ENCODE peak calls at places on chromosomes 7 and 10, in five cellular contexts. F, T, U, Z and Q are unnamed samples.

GRCh38 chr7:157694389-157694665 is 357.5 kb downstream of the DNAJB6 start:
- DNase-seq in F (no peak), T (no peak), U (no peak), Z (peak), Q (no peak)

GRCh38 chr10:94006591-94007550 is 13.1 kb downstream of the PLCE1 start:
- DNase-seq in F (no peak), T (no peak), U (no peak), Z (no peak), Q (no peak)

GRCh38 chr7:131225619-131226101 is 102.0 kb upstream of the MKLN1 start:
- DNase-seq in F (no peak), T (peak), U (peak), Z (peak), Q (no peak)

GRCh38 chr10:77456414-77456813 is 181.2 kb downstream of the KCNMA1 start:
- DNase-seq in F (no peak), T (no peak), U (no peak), Z (no peak), Q (no peak)

GRCh38 chr10:35552622-35553342 is 52.4 kb upstream of the GJD4 start:
- DNase-seq in F (no peak), T (no peak), U (no peak), Z (no peak), Q (no peak)

GRCh38 chr10:73888514-73888913 is 14.2 kb upstream of the CAMK2G start:
- DNase-seq in F (no peak), T (no peak), U (no peak), Z (no peak), Q (no peak)

GRCh38 chr7:18364403-18364795 is 131.2 kb upstream of the HDAC9 start:
- DNase-seq in F (no peak), T (no peak), U (no peak), Z (no peak), Q (no peak)

GRCh38 chr7:46198691-46199090 is 277.6 kb upstream of the IGFBP3 start:
- DNase-seq in F (no peak), T (no peak), U (no peak), Z (no peak), Q (no peak)

GRCh38 chr10:2791774-2792443 is 275.4 kb upstream of the PFKP start:
- DNase-seq in F (no peak), T (no peak), U (no peak), Z (no peak), Q (no peak)

GRCh38 chr7:6482307-6482706 is 34.6 kb upstream of the DAGLB start:
- DNase-seq in F (no peak), T (no peak), U (no peak), Z (no peak), Q (no peak)

GRCh38 chr10:71821909-71822763 is 28.9 kb downstream of the PSAP start:
- DNase-seq in F (no peak), T (no peak), U (no peak), Z (no peak), Q (no peak)

GRCh38 chr10:7409732-7410168 is 1.1 kb downstream of the SFMBT2 start:
- DNase-seq in F (no peak), T (no peak), U (no peak), Z (no peak), Q (no peak)

GRCh38 chr7:131231381-131232220 is 96.1 kb upstream of the MKLN1 start:
- DNase-seq in F (peak), T (no peak), U (peak), Z (peak), Q (no peak)

GRCh38 chr7:135682191-135682590 is 19.9 kb downstream of the STMP1 start:
- DNase-seq in F (no peak), T (no peak), U (no peak), Z (no peak), Q (no peak)

GRCh38 chr10:102450124-102450373 is 1.3 kb downstream of the C10orf95 start:
- DNase-seq in F (no peak), T (no peak), U (no peak), Z (no peak), Q (no peak)

GRCh38 chr10:124090630-124091209 is 2.7 kb downstream of the CHST15 start:
- DNase-seq in F (no peak), T (no peak), U (no peak), Z (no peak), Q (no peak)

GRCh38 chr10:30736685-30737232 is 107.2 kb upstream of the LYZL2 start:
- DNase-seq in F (no peak), T (peak), U (peak), Z (no peak), Q (peak)

GRCh38 chr7:5638994-5639393 is 142.5 kb downstream of the RNF216 start:
- DNase-seq in F (no peak), T (no peak), U (no peak), Z (no peak), Q (no peak)

GRCh38 chr7:105648561-105649401 is 67.5 kb upstream of the EFCAB10 start:
- DNase-seq in F (no peak), T (peak), U (no peak), Z (no peak), Q (no peak)

GRCh38 chr7:601573-602340 is 82.1 kb upstream of the PDGFA start:
- DNase-seq in F (no peak), T (no peak), U (peak), Z (peak), Q (peak)

GRCh38 chr7:158024351-158024715 is 563.3 kb downstream of the PTPRN2 start:
- DNase-seq in F (no peak), T (no peak), U (no peak), Z (no peak), Q (no peak)

GRCh38 chr10:99396471-99396870 is 34.0 kb downstream of the GOT1 start:
- DNase-seq in F (no peak), T (no peak), U (no peak), Z (no peak), Q (no peak)

GRCh38 chr10:44176311-44176710 is 208.6 kb downstream of the CXCL12 start:
- DNase-seq in F (no peak), T (no peak), U (no peak), Z (no peak), Q (no peak)
- TF ChIP-seq POLR2A in F (no peak), T (no peak), U (no peak), Z (no peak), Q (no peak)

GRCh38 chr7:42232275-42232674 is 4.7 kb downstream of the GLI3 start:
- DNase-seq in F (no peak), T (no peak), U (peak), Z (no peak), Q (peak)

GRCh38 chr7:42233939-42234338 is 3.1 kb downstream of the GLI3 start:
- DNase-seq in F (no peak), T (no peak), U (no peak), Z (no peak), Q (no peak)

GRCh38 chr7:42231043-42231442 is 6.0 kb downstream of the GLI3 start:
- DNase-seq in F (no peak), T (no peak), U (no peak), Z (no peak), Q (no peak)

GRCh38 chr7:42234736-42235135 is 2.3 kb downstream of the GLI3 start:
- DNase-seq in F (no peak), T (no peak), U (no peak), Z (no peak), Q (no peak)

DNA sequence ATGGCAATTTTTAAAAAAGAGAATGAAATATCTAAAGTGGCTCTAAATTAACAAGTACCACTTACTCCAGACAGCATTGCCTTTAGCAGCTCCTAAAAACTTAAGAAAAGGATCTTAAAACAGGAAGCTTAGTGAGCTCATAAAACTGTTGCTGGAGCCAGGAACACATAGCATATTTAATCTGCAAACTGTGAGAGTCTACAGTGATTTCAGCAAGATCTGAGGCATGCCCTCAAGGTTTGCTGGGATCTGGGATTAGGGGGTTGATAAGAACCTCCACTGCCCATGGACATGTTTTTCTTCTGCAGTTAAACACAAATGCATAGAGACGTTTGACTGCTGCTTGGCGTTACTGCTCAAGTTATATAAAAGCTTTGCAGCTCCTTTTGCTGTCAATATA is 3.8 kb downstream of the GLI3 start:
- DNase-seq in F (no peak), T (no peak), U (no peak), Z (no peak), Q (no peak)
- H3K4me3 ChIP-seq in F (no peak), T (no peak), U (no peak), Z (no peak), Q (no peak)

GRCh38 chr10:118969014-118969413 is 60.5 kb upstream of the NANOS1 start:
- DNase-seq in F (no peak), T (no peak), U (no peak), Z (no peak), Q (no peak)
- TF ChIP-seq CTCF in F (no peak), T (no peak), U (no peak), Z (no peak), Q (no peak)

GRCh38 chr10:104307576-104308438 is 30.5 kb downstream of the ITPRIP start:
- DNase-seq in F (no peak), T (no peak), U (no peak), Z (no peak), Q (no peak)
- TF ChIP-seq POLR2A in F (no peak), T (no peak), U (no peak), Z (no peak), Q (no peak)

DNA sequence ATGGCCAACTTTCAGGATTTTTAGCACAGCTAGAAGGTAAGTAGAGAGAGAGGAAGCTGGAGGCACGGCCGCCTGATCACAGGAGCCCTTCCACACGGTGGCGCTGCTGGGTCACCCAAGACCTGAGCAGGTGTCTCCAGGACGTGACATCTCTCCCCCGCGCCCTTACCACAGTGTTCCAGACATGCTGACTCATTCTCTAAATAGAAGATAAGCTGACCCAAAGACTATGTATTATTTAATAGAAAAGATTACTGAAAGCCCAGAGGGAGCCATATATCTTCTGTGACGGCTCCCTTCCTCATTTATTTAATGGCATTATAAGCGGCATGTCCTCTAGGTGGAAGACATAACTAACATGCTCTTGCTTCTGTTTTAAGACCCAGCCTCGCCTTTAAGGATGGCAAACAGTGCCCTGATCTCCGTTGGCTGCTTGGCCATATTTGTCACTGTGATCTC is 26.0 kb upstream of the MALSU1 start:
- DNase-seq in F (no peak), T (peak), U (peak), Z (peak), Q (peak)
- H3K4me3 ChIP-seq in F (no peak), T (peak), U (no peak), Z (no peak), Q (no peak)

GRCh38 chr10:80166581-80167470 is 34.3 kb downstream of the PLAC9 start:
- DNase-seq in F (no peak), T (no peak), U (no peak), Z (no peak), Q (no peak)

GRCh38 chr10:80167471-80167870 is 34.9 kb downstream of the PLAC9 start:
- DNase-seq in F (no peak), T (no peak), U (no peak), Z (no peak), Q (no peak)

GRCh38 chr10:80164596-80164995 is 32.1 kb downstream of the PLAC9 start:
- DNase-seq in F (no peak), T (no peak), U (no peak), Z (no peak), Q (no peak)

GRCh38 chr10:80163741-80164341 is 31.3 kb downstream of the PLAC9 start:
- DNase-seq in F (no peak), T (no peak), U (no peak), Z (no peak), Q (no peak)

GRCh38 chr10:80165173-80165572 is 32.6 kb downstream of the PLAC9 start:
- DNase-seq in F (no peak), T (peak), U (no peak), Z (no peak), Q (no peak)
- TF ChIP-seq CTCF in F (no peak), T (no peak), U (no peak), Z (no peak), Q (no peak)

GRCh38 chr7:100682228-100682741 is 8.7 kb downstream of the GNB2 start:
- DNase-seq in F (no peak), T (no peak), U (no peak), Z (peak), Q (peak)
- TF ChIP-seq POLR2A in F (no peak), T (no peak), U (no peak), Z (no peak), Q (no peak)

GRCh38 chr7:29297194-29297890 is 102.8 kb downstream of the CHN2 start:
- DNase-seq in F (no peak), T (no peak), U (no peak), Z (no peak), Q (no peak)
- H3K4me3 ChIP-seq in F (no peak), T (no peak), U (no peak), Z (no peak), Q (no peak)